ENCODE peak calls at places on chromosomes 3 and 15, in five cellular contexts. One of them, this sample, is unnamed.

GRCh38 chr3:8505621-8506020 is 4.0 kb downstream of the LMCD1 start:
- DNase-seq in breast epithelium: no peak
- DNase-seq in keratinocyte: no peak
- DNase-seq in DND-41: no peak
- DNase-seq in lung: no peak
- DNase-seq in this sample: no peak

GRCh38 chr3:11211531-11212300 is 57.4 kb downstream of the HRH1 start:
- DNase-seq in DND-41: no peak
- DNase-seq in keratinocyte: no peak
- DNase-seq in lung: no peak
- DNase-seq in breast epithelium: no peak
- DNase-seq in this sample: no peak

GRCh38 chr15:45458746-45459403 is 63.7 kb downstream of the SLC30A4 start:
- DNase-seq in lung: peak
- DNase-seq in DND-41: peak
- DNase-seq in keratinocyte: no peak
- DNase-seq in breast epithelium: peak
- DNase-seq in this sample: peak

GRCh38 chr15:29278436-29279099 is 8.9 kb upstream of the NSMCE3 start:
- DNase-seq in lung: no peak
- DNase-seq in keratinocyte: no peak
- DNase-seq in breast epithelium: no peak
- DNase-seq in DND-41: no peak
- DNase-seq in this sample: no peak

GRCh38 chr15:101100118-101100517 is 151.7 kb downstream of the CHSY1 start:
- DNase-seq in breast epithelium: no peak
- DNase-seq in keratinocyte: no peak
- DNase-seq in DND-41: no peak
- DNase-seq in lung: no peak
- DNase-seq in this sample: no peak

GRCh38 chr3:37546876-37547275 is 314.8 kb upstream of the CTDSPL start:
- DNase-seq in breast epithelium: no peak
- DNase-seq in keratinocyte: no peak
- DNase-seq in DND-41: no peak
- DNase-seq in lung: no peak
- DNase-seq in this sample: peak

GRCh38 chr15:41259546-41260189 is 28.6 kb downstream of the CHP1 start:
- DNase-seq in lung: no peak
- DNase-seq in breast epithelium: no peak
- DNase-seq in keratinocyte: no peak
- DNase-seq in DND-41: no peak
- DNase-seq in this sample: no peak

GRCh38 chr3:182810574-182811268 is 17.4 kb downstream of the ATP11B start:
- DNase-seq in lung: no peak
- DNase-seq in keratinocyte: no peak
- DNase-seq in DND-41: no peak
- DNase-seq in breast epithelium: no peak
- DNase-seq in this sample: no peak

GRCh38 chr3:71652786-71653419 is 69.4 kb upstream of the FOXP1 start:
- DNase-seq in DND-41: peak
- DNase-seq in keratinocyte: no peak
- DNase-seq in lung: peak
- DNase-seq in breast epithelium: no peak
- DNase-seq in this sample: peak

GRCh38 chr3:192419312-192419711 is 308.0 kb downstream of the FGF12 start:
- DNase-seq in keratinocyte: no peak
- DNase-seq in DND-41: no peak
- DNase-seq in lung: no peak
- DNase-seq in breast epithelium: no peak
- DNase-seq in this sample: no peak

GRCh38 chr3:192422321-192422997 is 304.9 kb downstream of the FGF12 start:
- DNase-seq in DND-41: no peak
- DNase-seq in lung: no peak
- DNase-seq in keratinocyte: no peak
- DNase-seq in breast epithelium: no peak
- DNase-seq in this sample: no peak

GRCh38 chr3:192417559-192418055 is 309.7 kb downstream of the FGF12 start:
- DNase-seq in lung: no peak
- DNase-seq in keratinocyte: no peak
- DNase-seq in breast epithelium: no peak
- DNase-seq in DND-41: no peak
- DNase-seq in this sample: no peak

GRCh38 chr3:192417012-192417411 is 310.3 kb downstream of the FGF12 start:
- DNase-seq in breast epithelium: no peak
- DNase-seq in DND-41: no peak
- DNase-seq in keratinocyte: no peak
- DNase-seq in lung: no peak
- DNase-seq in this sample: no peak

DNA sequence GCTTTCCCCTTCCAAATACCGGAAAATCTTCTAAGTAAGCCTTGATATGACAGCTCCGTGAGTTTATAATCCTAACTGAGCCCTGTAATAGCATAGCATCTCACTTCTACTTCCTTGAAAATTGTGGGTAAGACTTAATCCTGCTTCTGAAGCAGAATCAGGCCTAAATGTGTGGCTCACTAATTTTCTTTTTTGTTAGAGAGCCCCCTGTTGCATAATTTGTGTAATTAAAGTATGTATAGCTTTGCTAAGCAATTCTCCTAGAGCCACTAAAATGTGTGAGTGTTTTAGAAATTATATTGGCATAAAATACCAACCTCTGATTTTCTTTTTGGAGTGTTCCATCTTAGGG is 304.4 kb downstream of the FGF12 start:
- DNase-seq in breast epithelium: no peak
- DNase-seq in lung: no peak
- DNase-seq in DND-41: no peak
- DNase-seq in keratinocyte: no peak
- DNase-seq in this sample: no peak
- TF ChIP-seq CTCF in breast epithelium: peak
- TF ChIP-seq CTCF in lung: no peak
- TF ChIP-seq CTCF in DND-41: peak
- TF ChIP-seq CTCF in keratinocyte: no peak
- TF ChIP-seq CTCF in this sample: no peak

DNA sequence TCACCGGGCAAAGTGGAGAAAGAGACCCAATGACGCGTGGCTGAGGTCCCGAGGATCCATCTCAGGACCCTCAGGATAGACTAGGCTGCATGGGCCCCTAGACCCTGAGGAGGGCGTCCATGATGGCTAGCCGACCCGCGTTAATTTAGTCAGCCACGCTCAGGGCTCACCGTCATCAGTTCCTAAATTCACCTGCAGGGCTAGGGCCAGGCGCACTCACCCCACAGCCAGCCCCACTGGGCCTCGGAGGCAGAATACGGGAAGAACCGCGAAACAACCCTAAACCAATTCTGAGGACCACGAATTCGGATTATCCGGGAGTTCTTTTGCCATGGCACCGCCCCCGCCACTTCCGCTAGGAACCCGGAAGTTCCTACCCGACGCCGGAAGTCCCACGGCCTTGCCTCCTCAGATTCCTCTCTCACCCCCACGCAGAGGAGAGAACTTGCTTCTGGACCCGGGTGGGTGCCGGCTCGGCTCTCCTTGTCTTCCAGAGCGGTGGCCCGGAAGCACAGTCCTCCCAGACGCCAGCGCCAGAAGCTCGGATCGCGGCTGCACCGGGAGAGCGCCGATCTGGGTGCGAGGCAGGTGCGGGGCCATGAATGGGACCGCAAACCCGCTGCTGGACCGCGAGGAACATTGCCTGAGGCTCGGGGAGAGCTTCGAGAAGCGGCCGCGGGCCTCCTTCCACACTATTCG is at the start of the genes EAF1 and METTL6:
- DNase-seq in lung: peak
- DNase-seq in DND-41: peak
- DNase-seq in breast epithelium: peak
- DNase-seq in keratinocyte: peak
- DNase-seq in this sample: peak
- TF ChIP-seq CTCF in lung: no peak
- TF ChIP-seq CTCF in DND-41: peak
- TF ChIP-seq CTCF in breast epithelium: no peak
- TF ChIP-seq CTCF in keratinocyte: peak
- TF ChIP-seq CTCF in this sample: peak

DNA sequence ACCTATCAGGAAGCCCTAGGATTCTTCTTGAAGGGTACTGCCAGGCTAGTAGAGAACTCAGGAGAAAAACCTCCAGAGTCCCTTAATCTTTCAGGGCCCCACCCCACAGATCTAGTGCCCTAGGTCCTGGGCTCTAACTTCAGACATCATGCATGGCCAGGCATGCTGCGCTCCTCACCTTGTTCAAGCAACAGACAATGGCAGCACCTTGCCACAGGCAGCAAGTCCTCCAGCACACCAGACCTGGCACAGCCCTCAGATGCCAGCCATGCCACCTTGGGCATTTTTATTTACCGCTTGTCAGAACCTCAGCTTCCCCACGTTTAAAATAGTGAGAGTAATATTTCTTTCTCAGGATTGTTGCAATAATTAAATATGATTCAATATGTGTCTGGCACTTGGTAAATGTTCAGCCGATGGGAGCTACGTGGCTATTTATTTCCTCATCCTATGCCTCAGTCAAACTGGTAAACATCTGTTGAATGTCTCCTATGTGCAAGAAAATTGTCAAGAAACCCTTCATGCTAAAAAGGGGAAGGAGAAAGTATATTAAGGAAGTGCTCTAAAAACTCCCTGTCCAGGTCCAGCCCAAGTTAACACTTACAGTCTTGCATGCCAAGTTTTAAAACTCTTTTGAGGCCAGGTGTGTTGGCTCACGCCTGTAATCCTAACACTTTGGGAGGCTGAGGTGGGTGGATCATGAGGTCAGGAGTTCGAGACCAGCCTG is 14.5 kb upstream of the CCR1 start:
- DNase-seq in DND-41: no peak
- DNase-seq in lung: no peak
- DNase-seq in keratinocyte: no peak
- DNase-seq in breast epithelium: no peak
- DNase-seq in this sample: no peak
- TF ChIP-seq CTCF in DND-41: no peak
- TF ChIP-seq CTCF in lung: no peak
- TF ChIP-seq CTCF in keratinocyte: no peak
- TF ChIP-seq CTCF in breast epithelium: no peak
- TF ChIP-seq CTCF in this sample: no peak

GRCh38 chr3:31980530-31981205 is 394 bp downstream of the OSBPL10 start:
- DNase-seq in breast epithelium: peak
- DNase-seq in lung: peak
- DNase-seq in keratinocyte: no peak
- DNase-seq in DND-41: peak
- DNase-seq in this sample: peak

GRCh38 chr3:31984321-31984720 is 2.8 kb downstream of the ZNF860 start:
- DNase-seq in DND-41: no peak
- DNase-seq in lung: no peak
- DNase-seq in keratinocyte: no peak
- DNase-seq in breast epithelium: no peak
- DNase-seq in this sample: no peak

GRCh38 chr3:31978553-31978952 is 2.5 kb downstream of the OSBPL10 start:
- DNase-seq in breast epithelium: no peak
- DNase-seq in DND-41: no peak
- DNase-seq in keratinocyte: no peak
- DNase-seq in lung: no peak
- DNase-seq in this sample: no peak

GRCh38 chr3:31979006-31979697 is 1.9 kb downstream of the OSBPL10 start:
- DNase-seq in DND-41: no peak
- DNase-seq in lung: no peak
- DNase-seq in keratinocyte: no peak
- DNase-seq in breast epithelium: no peak
- DNase-seq in this sample: no peak

GRCh38 chr3:31981206-31982181 is at the start of the genes OSBPL10 and ZNF860:
- DNase-seq in DND-41: no peak
- DNase-seq in breast epithelium: peak
- DNase-seq in lung: peak
- DNase-seq in keratinocyte: peak
- DNase-seq in this sample: peak
- TF ChIP-seq CTCF in DND-41: no peak
- TF ChIP-seq CTCF in breast epithelium: no peak
- TF ChIP-seq CTCF in lung: no peak
- TF ChIP-seq CTCF in keratinocyte: no peak
- TF ChIP-seq CTCF in this sample: no peak

GRCh38 chr15:44195151-44195740 is at the start of gene FRMD5:
- DNase-seq in lung: peak
- DNase-seq in DND-41: no peak
- DNase-seq in keratinocyte: peak
- DNase-seq in breast epithelium: peak
- DNase-seq in this sample: peak
- TF ChIP-seq CTCF in lung: no peak
- TF ChIP-seq CTCF in DND-41: no peak
- TF ChIP-seq CTCF in keratinocyte: peak
- TF ChIP-seq CTCF in breast epithelium: no peak
- TF ChIP-seq CTCF in this sample: no peak

DNA sequence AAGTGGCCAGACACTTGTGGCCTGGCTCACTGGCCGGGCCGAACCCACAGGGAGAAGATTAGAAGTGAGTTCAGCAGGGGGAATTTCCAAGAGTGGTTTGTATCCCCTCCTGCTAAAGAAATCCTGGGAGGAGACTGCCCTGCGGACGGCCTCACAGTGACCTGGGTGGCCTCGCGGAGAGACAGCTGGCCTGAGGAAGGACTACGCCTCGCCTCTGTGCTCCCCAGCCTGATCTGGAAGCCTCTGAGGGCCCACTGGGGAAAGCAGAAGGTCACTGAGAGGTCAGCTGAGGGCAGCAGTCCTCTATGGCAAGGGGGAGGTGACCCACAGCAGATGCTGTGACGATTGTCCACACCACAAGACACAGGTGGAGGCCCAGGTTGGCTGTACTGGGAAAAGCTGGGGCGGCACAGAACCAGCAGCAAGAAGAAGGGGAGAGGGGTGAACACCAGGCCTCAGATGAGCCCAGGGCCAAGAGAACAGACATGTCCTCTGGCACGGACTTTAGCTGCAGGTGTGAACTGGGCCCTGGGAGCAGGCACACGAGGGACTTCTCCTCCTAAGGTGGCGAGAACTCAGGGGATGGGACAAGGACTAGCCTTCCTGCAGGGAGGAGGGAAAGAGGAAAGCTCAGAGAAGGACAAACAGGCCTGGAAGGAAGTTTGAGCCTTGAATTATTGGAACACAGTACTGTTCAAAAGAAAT is 37.2 kb upstream of the DLG1 start:
- DNase-seq in breast epithelium: no peak
- DNase-seq in keratinocyte: no peak
- DNase-seq in DND-41: no peak
- DNase-seq in lung: no peak
- DNase-seq in this sample: no peak
- TF ChIP-seq CTCF in breast epithelium: no peak
- TF ChIP-seq CTCF in keratinocyte: no peak
- TF ChIP-seq CTCF in DND-41: no peak
- TF ChIP-seq CTCF in lung: no peak
- TF ChIP-seq CTCF in this sample: no peak

This sample was measured in activated CD8-positive, alpha-beta T cell treated with anti-CD3 and anti-CD28 coated beads for 36 hours.